ENCODE peak calls at places on chromosomes 4 and X, in nine cellular contexts. A is cardiac fibroblast; U is GM04503; Y is cerebellar nuclear complex; P is RPMI8226; Z is chondrocyte; H is heart right ventricle; C is activated naive CD4-positive, alpha-beta T cell; R is adrenal gland. K is an unnamed sample.

GRCh38 chrX:130575831-130576404 is 174.1 kb downstream of the RBMX2 start:
- DNase-seq in A (peak), U (no peak), Y (no peak), P (peak), Z (no peak), H (peak), C (no peak), R (peak), K (peak)

GRCh38 chr4:47990145-47990544 is 26.3 kb downstream of the CNGA1 start:
- DNase-seq in A (no peak), U (no peak), Y (no peak), P (no peak), Z (no peak), H (no peak), C (no peak), R (no peak), K (no peak)

GRCh38 chr4:24747234-24747975 is 48.0 kb upstream of the SOD3 start:
- DNase-seq in A (peak), U (peak), Y (no peak), P (no peak), Z (no peak), H (no peak), C (no peak), R (no peak), K (no peak)

GRCh38 chrX:112670964-112671363 is 8.8 kb downstream of the LHFPL1 start:
- DNase-seq in A (no peak), U (no peak), Y (no peak), P (peak), Z (no peak), H (no peak), C (no peak), R (no peak), K (no peak)

GRCh38 chr4:185950891-185951290 is 118.1 kb upstream of the TLR3 start:
- DNase-seq in A (peak), U (no peak), Y (no peak), P (no peak), Z (no peak), H (no peak), C (no peak), R (no peak), K (no peak)

GRCh38 chrX:46165411-46165810 is 379.8 kb downstream of the ZNF674 start:
- DNase-seq in A (peak), U (peak), Y (no peak), P (no peak), Z (no peak), H (no peak), C (no peak), R (no peak), K (no peak)

GRCh38 chrX:3136161-3136961 is 95.1 kb downstream of the ARSF start:
- DNase-seq in A (no peak), U (no peak), Y (no peak), P (no peak), Z (no peak), H (no peak), C (no peak), R (no peak), K (no peak)

GRCh38 chrX:68503830-68504229 is 5.0 kb downstream of the YIPF6 start:
- DNase-seq in A (peak), U (no peak), Y (no peak), P (no peak), Z (no peak), H (no peak), C (no peak), R (no peak), K (no peak)

GRCh38 chr4:169115897-169116254 is 105.8 kb upstream of the CBR4 start:
- DNase-seq in A (peak), U (peak), Y (no peak), P (no peak), Z (no peak), H (no peak), C (no peak), R (no peak), K (peak)

GRCh38 chr4:89259435-89260028 is 48.1 kb downstream of the GPRIN3 start:
- DNase-seq in A (no peak), U (no peak), Y (no peak), P (no peak), Z (no peak), H (no peak), C (no peak), R (no peak), K (no peak)

GRCh38 chr4:74218201-74218600 is 60.3 kb downstream of the MTHFD2L start:
- DNase-seq in A (peak), U (no peak), Y (no peak), P (no peak), Z (no peak), H (no peak), C (no peak), R (no peak), K (no peak)

GRCh38 chr4:53804719-53805118 is 213.4 kb upstream of the LNX1 start:
- DNase-seq in A (peak), U (no peak), Y (no peak), P (peak), Z (no peak), H (peak), C (no peak), R (peak), K (no peak)

GRCh38 chr4:168993724-168994510 is 16.1 kb downstream of the CBR4 start:
- DNase-seq in A (peak), U (peak), Y (no peak), P (no peak), Z (no peak), H (no peak), C (no peak), R (peak), K (no peak)